ENCODE peak calls at places on chromosomes 16 and 17, in five cellular contexts. One of them, this sample, is unnamed.

GRCh38 chr17:42979511-42980273 is at the start of gene PTGES3L:
- DNase-seq in NCI-H510A treated with DMSO at 0.1 percent for 48 hours: peak
- DNase-seq in A172: peak
- DNase-seq in WTC11: peak
- DNase-seq in astrocyte of the spinal cord: peak
- DNase-seq in this sample: peak

GRCh38 chr17:49580981-49581644 is 5.4 kb downstream of the NXPH3 start:
- DNase-seq in NCI-H510A treated with DMSO at 0.1 percent for 48 hours: no peak
- DNase-seq in A172: no peak
- DNase-seq in WTC11: no peak
- DNase-seq in astrocyte of the spinal cord: no peak
- DNase-seq in this sample: no peak

GRCh38 chr17:74051348-74051747 is 152.1 kb upstream of the RPL38 start:
- DNase-seq in NCI-H510A treated with DMSO at 0.1 percent for 48 hours: no peak
- DNase-seq in A172: peak
- DNase-seq in WTC11: no peak
- DNase-seq in astrocyte of the spinal cord: no peak
- DNase-seq in this sample: no peak

GRCh38 chr17:10127819-10128375 is 70.5 kb downstream of the GAS7 start:
- DNase-seq in NCI-H510A treated with DMSO at 0.1 percent for 48 hours: no peak
- DNase-seq in A172: no peak
- DNase-seq in WTC11: no peak
- DNase-seq in astrocyte of the spinal cord: peak
- DNase-seq in this sample: no peak

GRCh38 chr17:63497708-63498483 is 21.0 kb downstream of the ACE start:
- DNase-seq in NCI-H510A treated with DMSO at 0.1 percent for 48 hours: peak
- DNase-seq in A172: no peak
- DNase-seq in WTC11: peak
- DNase-seq in astrocyte of the spinal cord: no peak
- DNase-seq in this sample: peak

GRCh38 chr16:86740298-86740697 is 161.9 kb downstream of the FOXL1 start:
- DNase-seq in NCI-H510A treated with DMSO at 0.1 percent for 48 hours: no peak
- DNase-seq in A172: no peak
- DNase-seq in WTC11: no peak
- DNase-seq in astrocyte of the spinal cord: no peak
- DNase-seq in this sample: no peak

GRCh38 chr16:85329999-85330693 is 217.9 kb upstream of the CIBAR2 start:
- DNase-seq in NCI-H510A treated with DMSO at 0.1 percent for 48 hours: no peak
- DNase-seq in A172: no peak
- DNase-seq in WTC11: no peak
- DNase-seq in astrocyte of the spinal cord: no peak
- DNase-seq in this sample: no peak

GRCh38 chr16:24075929-24076716 is 180.0 kb upstream of the CACNG3 start:
- DNase-seq in NCI-H510A treated with DMSO at 0.1 percent for 48 hours: no peak
- DNase-seq in A172: peak
- DNase-seq in WTC11: no peak
- DNase-seq in astrocyte of the spinal cord: no peak
- DNase-seq in this sample: no peak

GRCh38 chr16:2158262-2158638 is 2.7 kb downstream of the TRAF7 start:
- DNase-seq in NCI-H510A treated with DMSO at 0.1 percent for 48 hours: no peak
- DNase-seq in A172: no peak
- DNase-seq in WTC11: no peak
- DNase-seq in astrocyte of the spinal cord: no peak
- DNase-seq in this sample: no peak

GRCh38 chr16:2591476-2592240 is 53.8 kb downstream of the PDPK1 start:
- DNase-seq in NCI-H510A treated with DMSO at 0.1 percent for 48 hours: no peak
- DNase-seq in A172: no peak
- DNase-seq in WTC11: no peak
- DNase-seq in astrocyte of the spinal cord: no peak
- DNase-seq in this sample: no peak

GRCh38 chr17:75008373-75008772 is 4.1 kb upstream of the MRPL58 start:
- DNase-seq in NCI-H510A treated with DMSO at 0.1 percent for 48 hours: no peak
- DNase-seq in A172: no peak
- DNase-seq in WTC11: no peak
- DNase-seq in astrocyte of the spinal cord: no peak
- DNase-seq in this sample: no peak

GRCh38 chr16:926715-927114 is 44.1 kb downstream of the LMF1 start:
- DNase-seq in NCI-H510A treated with DMSO at 0.1 percent for 48 hours: no peak
- DNase-seq in A172: no peak
- DNase-seq in WTC11: no peak
- DNase-seq in astrocyte of the spinal cord: no peak
- DNase-seq in this sample: no peak

GRCh38 chr17:8946476-8946875 is 19.0 kb downstream of the PIK3R5 start:
- DNase-seq in NCI-H510A treated with DMSO at 0.1 percent for 48 hours: no peak
- DNase-seq in A172: peak
- DNase-seq in WTC11: no peak
- DNase-seq in astrocyte of the spinal cord: peak
- DNase-seq in this sample: no peak

GRCh38 chr17:17855976-17856375 is 19.2 kb upstream of the SREBF1 start:
- DNase-seq in NCI-H510A treated with DMSO at 0.1 percent for 48 hours: no peak
- DNase-seq in A172: no peak
- DNase-seq in WTC11: no peak
- DNase-seq in astrocyte of the spinal cord: no peak
- DNase-seq in this sample: no peak

GRCh38 chr16:20674684-20675487 is 22.6 kb downstream of the ACSM1 start:
- DNase-seq in NCI-H510A treated with DMSO at 0.1 percent for 48 hours: no peak
- DNase-seq in A172: no peak
- DNase-seq in WTC11: no peak
- DNase-seq in astrocyte of the spinal cord: no peak
- DNase-seq in this sample: no peak

GRCh38 chr17:2090804-2091534 is 36.1 kb downstream of the HIC1 start:
- DNase-seq in NCI-H510A treated with DMSO at 0.1 percent for 48 hours: no peak
- DNase-seq in A172: peak
- DNase-seq in WTC11: peak
- DNase-seq in astrocyte of the spinal cord: peak
- DNase-seq in this sample: no peak

GRCh38 chr17:42421479-42422332 is 1.4 kb downstream of the CAVIN1 start:
- DNase-seq in NCI-H510A treated with DMSO at 0.1 percent for 48 hours: no peak
- DNase-seq in A172: peak
- DNase-seq in WTC11: peak
- DNase-seq in astrocyte of the spinal cord: peak
- DNase-seq in this sample: no peak

GRCh38 chr16:46562979-46563378 is 58.2 kb downstream of the SHCBP1 start:
- DNase-seq in NCI-H510A treated with DMSO at 0.1 percent for 48 hours: no peak
- DNase-seq in A172: no peak
- DNase-seq in WTC11: no peak
- DNase-seq in astrocyte of the spinal cord: no peak
- DNase-seq in this sample: no peak

GRCh38 chr17:78823282-78824046 is 17.1 kb downstream of the USP36 start:
- DNase-seq in NCI-H510A treated with DMSO at 0.1 percent for 48 hours: no peak
- DNase-seq in A172: no peak
- DNase-seq in WTC11: no peak
- DNase-seq in astrocyte of the spinal cord: no peak
- DNase-seq in this sample: no peak

GRCh38 chr16:48101069-48101674 is 54.6 kb downstream of the ABCC12 start:
- DNase-seq in NCI-H510A treated with DMSO at 0.1 percent for 48 hours: no peak
- DNase-seq in A172: no peak
- DNase-seq in WTC11: no peak
- DNase-seq in astrocyte of the spinal cord: peak
- DNase-seq in this sample: no peak

GRCh38 chr17:74919440-74920305 is 3.4 kb downstream of the USH1G start:
- DNase-seq in NCI-H510A treated with DMSO at 0.1 percent for 48 hours: peak
- DNase-seq in A172: no peak
- DNase-seq in WTC11: peak
- DNase-seq in astrocyte of the spinal cord: no peak
- DNase-seq in this sample: no peak